ENCODE peak calls at places on chromosome 16, in four cellular contexts. One of them, this sample, is unnamed.

GRCh38 chr16:58493756-58494431 is 6.0 kb upstream of the NDRG4 start:
- DNase-seq in EL: no peak
- DNase-seq in T-helper 2 cell: no peak
- DNase-seq in AG10803: no peak
- DNase-seq in this sample: no peak

GRCh38 chr16:70380205-70380918 is 33.7 kb downstream of the DDX19A start:
- DNase-seq in T-helper 2 cell: peak
- DNase-seq in AG10803: peak
- DNase-seq in EL: peak
- DNase-seq in this sample: peak

GRCh38 chr16:31460582-31461002 is 1.3 kb downstream of the ARMC5 start:
- DNase-seq in T-helper 2 cell: no peak
- DNase-seq in EL: peak
- DNase-seq in AG10803: peak
- DNase-seq in this sample: peak

GRCh38 chr16:81275064-81275532 is 36.6 kb downstream of the BCO1 start:
- DNase-seq in AG10803: no peak
- DNase-seq in EL: no peak
- DNase-seq in T-helper 2 cell: no peak
- DNase-seq in this sample: no peak

GRCh38 chr16:89037261-89038152 is 56.1 kb upstream of the ACSF3 start:
- DNase-seq in EL: peak
- DNase-seq in AG10803: peak
- DNase-seq in T-helper 2 cell: no peak
- DNase-seq in this sample: peak

GRCh38 chr16:28101533-28101890 is 38.0 kb upstream of the GSG1L start:
- DNase-seq in AG10803: no peak
- DNase-seq in T-helper 2 cell: no peak
- DNase-seq in EL: no peak
- DNase-seq in this sample: no peak

GRCh38 chr16:72172105-72173034 is at the start of gene PMFBP1:
- DNase-seq in EL: peak
- DNase-seq in AG10803: peak
- DNase-seq in T-helper 2 cell: no peak
- DNase-seq in this sample: peak

GRCh38 chr16:27189335-27189972 is 13.9 kb upstream of the KDM8 start:
- DNase-seq in AG10803: no peak
- DNase-seq in EL: no peak
- DNase-seq in T-helper 2 cell: no peak
- DNase-seq in this sample: no peak

GRCh38 chr16:2039286-2040030 is 8.2 kb downstream of the NTHL1 start:
- DNase-seq in EL: no peak
- DNase-seq in AG10803: peak
- DNase-seq in T-helper 2 cell: no peak
- DNase-seq in this sample: peak

GRCh38 chr16:81473561-81473960 is 29.0 kb downstream of the CMIP start:
- DNase-seq in T-helper 2 cell: no peak
- DNase-seq in AG10803: no peak
- DNase-seq in EL: no peak
- DNase-seq in this sample: no peak

GRCh38 chr16:23498863-23499262 is 11.4 kb downstream of the GGA2 start:
- DNase-seq in AG10803: no peak
- DNase-seq in EL: no peak
- DNase-seq in T-helper 2 cell: no peak
- DNase-seq in this sample: no peak

GRCh38 chr16:70665113-70665694 is 18.8 kb downstream of the IL34 start:
- DNase-seq in EL: no peak
- DNase-seq in T-helper 2 cell: no peak
- DNase-seq in AG10803: no peak
- DNase-seq in this sample: no peak

GRCh38 chr16:88370365-88370764 is 12.4 kb upstream of the ZNF469 start:
- DNase-seq in T-helper 2 cell: no peak
- DNase-seq in AG10803: no peak
- DNase-seq in EL: no peak
- DNase-seq in this sample: no peak

GRCh38 chr16:25177831-25178688 is 38.7 kb upstream of the AQP8 start:
- DNase-seq in EL: no peak
- DNase-seq in T-helper 2 cell: no peak
- DNase-seq in AG10803: no peak
- DNase-seq in this sample: no peak

GRCh38 chr16:23755484-23755809 is 621 bp downstream of the CHP2 start:
- DNase-seq in T-helper 2 cell: no peak
- DNase-seq in AG10803: no peak
- DNase-seq in EL: no peak
- DNase-seq in this sample: no peak

GRCh38 chr16:66516172-66516807 is 33.6 kb downstream of the TK2 start:
- DNase-seq in AG10803: no peak
- DNase-seq in T-helper 2 cell: no peak
- DNase-seq in EL: no peak
- DNase-seq in this sample: no peak

GRCh38 chr16:85750021-85750826 is 672 bp downstream of the C16orf74 start:
- DNase-seq in EL: peak
- DNase-seq in AG10803: peak
- DNase-seq in T-helper 2 cell: no peak
- DNase-seq in this sample: no peak

GRCh38 chr16:78742501-78743283 is 643.2 kb downstream of the WWOX start:
- DNase-seq in T-helper 2 cell: peak
- DNase-seq in EL: no peak
- DNase-seq in AG10803: no peak
- DNase-seq in this sample: no peak

GRCh38 chr16:17160285-17160854 is 310.4 kb downstream of the XYLT1 start:
- DNase-seq in AG10803: no peak
- DNase-seq in EL: peak
- DNase-seq in T-helper 2 cell: no peak
- DNase-seq in this sample: no peak

GRCh38 chr16:69131167-69131748 is 1.1 kb downstream of the CHTF8 start:
- DNase-seq in AG10803: no peak
- DNase-seq in EL: peak
- DNase-seq in T-helper 2 cell: no peak
- DNase-seq in this sample: peak

GRCh38 chr16:77849640-77850258 is 61.4 kb downstream of the VAT1L start:
- DNase-seq in EL: no peak
- DNase-seq in AG10803: no peak
- DNase-seq in T-helper 2 cell: no peak
- DNase-seq in this sample: no peak

GRCh38 chr16:25925466-25925865 is 233.7 kb downstream of the HS3ST4 start:
- DNase-seq in AG10803: no peak
- DNase-seq in EL: no peak
- DNase-seq in T-helper 2 cell: no peak
- DNase-seq in this sample: no peak

GRCh38 chr16:29789775-29790182 is 772 bp upstream of the KIF22 start:
- DNase-seq in EL: no peak
- DNase-seq in T-helper 2 cell: no peak
- DNase-seq in AG10803: no peak
- DNase-seq in this sample: no peak

GRCh38 chr16:29009838-29010166 is 24.9 kb downstream of the LAT start:
- DNase-seq in AG10803: no peak
- DNase-seq in T-helper 2 cell: no peak
- DNase-seq in EL: no peak
- DNase-seq in this sample: no peak

GRCh38 chr16:1731603-1732002 is 25.6 kb downstream of the MAPK8IP3 start:
- DNase-seq in AG10803: no peak
- DNase-seq in EL: no peak
- DNase-seq in T-helper 2 cell: no peak
- DNase-seq in this sample: no peak

GRCh38 chr16:3118204-3118790 is 5.9 kb downstream of the ZNF205 start:
- DNase-seq in EL: no peak
- DNase-seq in AG10803: no peak
- DNase-seq in T-helper 2 cell: no peak
- DNase-seq in this sample: no peak

GRCh38 chr16:30335598-30336474 is 19.3 kb downstream of the CD2BP2 start:
- DNase-seq in T-helper 2 cell: no peak
- DNase-seq in AG10803: peak
- DNase-seq in EL: peak
- DNase-seq in this sample: peak

GRCh38 chr16:17354121-17354750 is 116.5 kb downstream of the XYLT1 start:
- DNase-seq in T-helper 2 cell: no peak
- DNase-seq in EL: no peak
- DNase-seq in AG10803: no peak
- DNase-seq in this sample: no peak

GRCh38 chr16:54886078-54886477 is 44.6 kb upstream of the IRX5 start:
- DNase-seq in AG10803: no peak
- DNase-seq in T-helper 2 cell: no peak
- DNase-seq in EL: no peak
- DNase-seq in this sample: no peak

GRCh38 chr16:85570213-85570734 is 42.8 kb upstream of the GSE1 start:
- DNase-seq in T-helper 2 cell: no peak
- DNase-seq in EL: no peak
- DNase-seq in AG10803: no peak
- DNase-seq in this sample: no peak

GRCh38 chr16:12685806-12686205 is 117.9 kb downstream of the CPPED1 start:
- DNase-seq in T-helper 2 cell: no peak
- DNase-seq in AG10803: no peak
- DNase-seq in EL: no peak
- DNase-seq in this sample: no peak

GRCh38 chr16:9340402-9341095 is 249.1 kb downstream of the HAPSTR1 start:
- DNase-seq in EL: no peak
- DNase-seq in T-helper 2 cell: no peak
- DNase-seq in AG10803: no peak
- DNase-seq in this sample: no peak

GRCh38 chr16:8996891-8997290 is 33.2 kb upstream of the USP7 start:
- DNase-seq in EL: no peak
- DNase-seq in T-helper 2 cell: no peak
- DNase-seq in AG10803: no peak
- DNase-seq in this sample: peak

GRCh38 chr16:51107742-51108141 is 43.3 kb downstream of the SALL1 start:
- DNase-seq in T-helper 2 cell: no peak
- DNase-seq in AG10803: no peak
- DNase-seq in EL: no peak
- DNase-seq in this sample: no peak

GRCh38 chr16:66578596-66579531 is at the start of gene CMTM2:
- DNase-seq in AG10803: peak
- DNase-seq in EL: no peak
- DNase-seq in T-helper 2 cell: no peak
- DNase-seq in this sample: no peak

GRCh38 chr16:63363738-63364137 is 1327.5 kb upstream of the CDH8 start:
- DNase-seq in AG10803: no peak
- DNase-seq in T-helper 2 cell: no peak
- DNase-seq in EL: no peak
- DNase-seq in this sample: no peak